ENCODE peak calls at places on chromosomes 6 and 20, in seven cellular contexts. W is PC-9; D is hepatocyte; X is PC-3; I is CD8-positive, alpha-beta T cell; B is colonic mucosa; N is HCT116. R is an unnamed sample. For H3K27me3, the result is how much of the 10 kb centered on the place peaks cover.

GRCh38 chr20:19079536-19080299 is 132.7 kb upstream of the SLC24A3 start:
- DNase-seq in N (no peak), D (no peak), W (no peak), I (no peak), B (no peak), X (peak), R (no peak)

GRCh38 chr20:43508106-43508505 is 609 bp downstream of the L3MBTL1 start:
- DNase-seq in B (peak), W (no peak), I (no peak), N (no peak), X (peak), D (peak), R (no peak)

GRCh38 chr6:17600527-17601388 is 656 bp downstream of the FAM8A1 start:
- DNase-seq in B (peak), N (no peak), D (peak), W (peak), X (peak), I (peak), R (peak)

GRCh38 chr6:31922942-31923341 is 4.6 kb upstream of the C2 start:
- DNase-seq in D (no peak), N (peak), B (no peak), X (peak), I (peak), W (no peak), R (no peak)

GRCh38 chr20:58944610-58945009 is 36.4 kb upstream of the NELFCD start:
- DNase-seq in X (peak), N (no peak), W (peak), B (no peak), I (no peak), D (peak), R (no peak)

GRCh38 chr6:39568896-39569295 is 156.3 kb downstream of the KIF6 start:
- DNase-seq in W (no peak), I (no peak), B (no peak), D (no peak), X (peak), N (no peak), R (no peak)

GRCh38 chr20:55515831-55516230 is 489.5 kb downstream of the CBLN4 start:
- DNase-seq in I (no peak), W (no peak), X (peak), N (no peak), D (peak), B (no peak), R (no peak)

GRCh38 chr20:48224531-48224930 is 439.2 kb upstream of the SULF2 start:
- DNase-seq in I (no peak), N (no peak), D (no peak), X (no peak), W (peak), B (no peak), R (no peak)

GRCh38 chr6:9397981-9398559 is 962.7 kb upstream of the SLC35B3 start:
- DNase-seq in D (peak), I (no peak), W (peak), N (no peak), B (peak), X (peak), R (no peak)

GRCh38 chr6:166707045-166707444 is 80.0 kb upstream of the RPS6KA2 start:
- DNase-seq in B (peak), I (no peak), W (peak), D (peak), N (no peak), X (peak), R (peak)

GRCh38 chr20:4726710-4727391 is 5.1 kb downstream of the PRND start:
- DNase-seq in N (no peak), I (no peak), W (no peak), X (no peak), D (no peak), B (no peak), R (no peak)

GRCh38 chr6:128903715-128904114 is 20.8 kb downstream of the LAMA2 start:
- DNase-seq in W (no peak), N (no peak), D (no peak), X (no peak), I (no peak), B (no peak), R (no peak)

GRCh38 chr6:11093065-11093590 is 506 bp upstream of the SMIM13 start:
- DNase-seq in X (no peak), B (peak), W (no peak), I (no peak), N (no peak), D (peak), R (no peak)

GRCh38 chr20:50898475-50898874 is 32.8 kb downstream of the ADNP start:
- DNase-seq in X (no peak), I (no peak), N (no peak), D (no peak), B (no peak), W (no peak), R (no peak)

GRCh38 chr6:122696853-122697252 is 82.7 kb upstream of the FABP7 start:
- DNase-seq in W (peak), D (peak), N (peak), B (no peak), I (no peak), X (peak), R (no peak)

GRCh38 chr20:59750209-59750840 is 146.0 kb downstream of the PHACTR3 start:
- DNase-seq in W (no peak), X (no peak), B (no peak), N (no peak), D (no peak), I (no peak), R (no peak)

GRCh38 chr6:159169557-159170332 is 545 bp downstream of the FNDC1 start:
- DNase-seq in X (no peak), D (peak), I (no peak), B (peak), N (no peak), W (no peak), R (peak)

GRCh38 chr6:30260036-30260504 is 46.9 kb upstream of the TRIM26 start:
- DNase-seq in D (peak), X (no peak), N (no peak), B (no peak), W (no peak), I (peak), R (no peak)

GRCh38 chr20:24379116-24379927 is 90.1 kb upstream of the SYNDIG1 start:
- DNase-seq in I (no peak), N (no peak), D (no peak), W (no peak), X (no peak), B (no peak), R (no peak)

GRCh38 chr6:143279385-143279784 is 171.1 kb downstream of the ADAT2 start:
- DNase-seq in B (no peak), N (peak), W (peak), D (peak), I (no peak), X (peak), R (no peak)

GRCh38 chr6:18207438-18207837 is 52.2 kb downstream of the KDM1B start:
- DNase-seq in X (no peak), B (no peak), N (no peak), D (no peak), I (no peak), W (no peak), R (no peak)

DNA sequence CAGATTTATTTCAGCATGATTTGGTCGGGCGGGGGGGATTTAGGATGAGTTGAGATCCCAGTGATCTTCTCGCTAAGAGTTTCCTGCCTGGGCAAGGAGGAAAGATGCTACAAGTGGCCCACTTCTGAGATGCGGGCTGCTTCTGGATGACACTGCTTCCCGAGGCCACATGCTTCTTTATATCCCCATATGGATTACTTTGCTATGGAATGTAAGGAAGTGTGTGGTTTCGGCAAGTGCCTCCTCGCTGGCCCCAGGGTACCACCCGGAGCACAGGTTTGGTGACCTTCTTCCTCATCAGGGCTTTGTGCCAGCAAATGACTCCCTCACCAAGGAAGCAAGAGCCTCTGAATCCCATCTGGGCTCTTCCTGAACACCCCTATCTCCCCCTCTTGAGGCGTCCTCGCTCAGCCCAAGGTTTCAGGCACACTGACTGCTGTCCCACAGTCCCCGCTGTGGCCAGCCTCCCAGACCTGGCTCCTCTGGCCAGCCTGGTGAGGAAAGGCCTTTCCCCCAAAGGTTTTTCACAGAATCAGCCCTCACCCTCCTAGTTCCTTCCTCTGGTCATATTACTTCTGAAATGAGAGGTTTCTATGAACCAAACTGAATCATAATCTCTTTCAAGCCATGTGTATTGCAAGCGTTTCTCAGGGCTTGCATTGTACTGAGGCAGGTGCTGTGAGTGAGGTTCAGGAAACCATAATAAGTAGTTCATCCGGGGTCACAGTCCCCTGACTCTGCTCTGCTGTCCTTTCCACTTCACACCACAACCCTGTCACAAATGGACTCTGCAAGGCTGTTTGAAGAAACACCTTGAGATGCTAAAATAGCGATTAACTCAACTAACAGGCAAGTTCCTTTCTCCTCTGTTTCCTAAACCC is 41.7 kb upstream of the IL17A start:
- DNase-seq in B (no peak), N (no peak), I (no peak), X (no peak), W (no peak), D (no peak), R (no peak)
- H3K27me3 ChIP-seq in B (under half), N (half or more), I (under half), X (under half), W (half or more), D (under half), R (under half)

DNA sequence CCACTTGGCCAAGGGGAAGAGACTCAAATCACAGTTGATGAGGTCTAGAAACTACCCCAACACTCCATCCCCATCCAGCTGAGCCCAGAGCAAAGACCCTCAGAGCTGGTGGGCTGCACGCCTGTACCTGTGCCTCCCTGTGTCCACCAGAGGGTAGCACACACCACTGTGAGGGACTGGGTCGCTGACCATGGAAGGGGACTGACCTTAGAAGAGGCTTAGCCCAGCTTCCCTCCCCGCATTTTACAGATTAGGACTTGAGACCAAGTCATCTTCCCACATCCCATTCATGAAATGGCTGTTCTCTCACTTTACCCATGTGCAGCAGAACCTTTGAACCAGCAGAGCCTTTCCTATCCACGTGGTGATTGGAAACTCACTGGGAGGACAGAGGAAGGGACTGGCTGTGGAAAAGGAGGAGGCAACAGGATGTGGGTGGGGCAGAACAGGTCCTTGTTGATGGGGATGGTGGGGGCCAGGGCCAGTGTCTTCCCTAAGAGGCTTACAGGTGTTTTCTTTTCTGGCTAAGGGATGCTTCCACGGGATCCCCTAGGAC is 44.3 kb downstream of the CPXM1 start:
- DNase-seq in B (no peak), N (peak), W (peak), I (no peak), X (peak), D (peak), R (peak)
- TF ChIP-seq CTCF in B (no peak), N (peak), W (peak), I (no peak), X (peak), D (peak), R (peak)

GRCh38 chr6:64932486-64932885 is 774.5 kb downstream of the EYS start:
- DNase-seq in D (peak), N (no peak), X (no peak), W (no peak), I (no peak), B (no peak), R (no peak)
- H3K27me3 ChIP-seq in D (under half), N (under half), X (under half), W (under half), I (under half), B (under half), R (under half)

GRCh38 chr6:91705646-91706045 is 1118.8 kb upstream of the MAP3K7 start:
- DNase-seq in B (no peak), W (no peak), X (peak), I (no peak), D (no peak), N (no peak), R (no peak)

GRCh38 chr6:91708534-91708933 is 1121.7 kb upstream of the MAP3K7 start:
- DNase-seq in B (no peak), D (no peak), X (peak), I (no peak), N (no peak), W (peak), R (peak)

GRCh38 chr6:91710356-91710755 is 1123.5 kb upstream of the MAP3K7 start:
- DNase-seq in X (no peak), N (no peak), D (no peak), B (no peak), W (no peak), I (no peak), R (peak)

GRCh38 chr6:91704531-91704930 is 1117.7 kb upstream of the MAP3K7 start:
- DNase-seq in B (no peak), W (no peak), X (peak), D (no peak), N (no peak), I (no peak), R (no peak)
- TF ChIP-seq CTCF in B (no peak), W (no peak), X (no peak), D (no peak), N (no peak), I (no peak), R (no peak)

DNA sequence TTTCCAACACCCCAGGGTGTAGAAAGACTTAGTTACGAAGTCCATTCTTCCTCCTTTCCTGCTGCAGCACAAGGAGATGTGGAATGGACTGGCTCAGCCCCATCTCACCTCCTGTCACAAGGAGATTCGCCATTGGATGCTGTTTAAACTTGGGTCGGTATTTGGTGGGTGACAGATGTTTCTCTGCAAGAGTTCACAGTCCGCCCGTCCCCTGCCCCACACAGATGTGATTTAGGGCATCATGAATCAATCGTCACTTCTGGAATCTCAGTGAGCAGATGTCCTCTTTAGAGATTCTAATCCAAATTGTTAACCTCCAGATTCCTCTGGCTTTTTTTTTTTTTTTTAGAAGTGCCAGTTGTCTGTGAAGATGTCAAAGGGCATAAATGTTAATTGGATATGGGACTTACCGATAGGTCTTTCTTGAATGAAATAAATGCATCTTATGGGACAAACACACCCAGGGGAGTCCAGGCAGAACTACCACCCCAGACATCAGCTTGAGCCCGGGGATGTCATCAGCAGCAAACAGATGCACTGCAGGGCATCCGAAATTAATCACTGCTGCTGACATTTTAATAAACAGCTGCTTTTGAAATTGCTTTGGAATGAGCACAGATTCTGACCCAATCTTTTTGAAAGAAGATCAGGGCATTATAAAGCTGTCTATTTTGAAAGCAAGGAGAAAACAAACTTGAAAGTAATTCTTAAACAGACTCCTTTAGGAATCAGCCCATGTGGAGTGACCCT is 117.6 kb upstream of the CDH4 start:
- DNase-seq in B (no peak), D (no peak), N (no peak), W (no peak), I (no peak), X (no peak), R (no peak)
- H3K27me3 ChIP-seq in B (under half), D (under half), N (under half), W (half or more), I (under half), X (under half), R (under half)

GRCh38 chr20:21705466-21706344 is at the start of gene PAX1:
- DNase-seq in W (no peak), N (no peak), X (no peak), B (no peak), I (no peak), D (peak), R (no peak)
- TF ChIP-seq CTCF in W (no peak), N (no peak), X (no peak), B (no peak), I (no peak), D (no peak), R (no peak)

DNA sequence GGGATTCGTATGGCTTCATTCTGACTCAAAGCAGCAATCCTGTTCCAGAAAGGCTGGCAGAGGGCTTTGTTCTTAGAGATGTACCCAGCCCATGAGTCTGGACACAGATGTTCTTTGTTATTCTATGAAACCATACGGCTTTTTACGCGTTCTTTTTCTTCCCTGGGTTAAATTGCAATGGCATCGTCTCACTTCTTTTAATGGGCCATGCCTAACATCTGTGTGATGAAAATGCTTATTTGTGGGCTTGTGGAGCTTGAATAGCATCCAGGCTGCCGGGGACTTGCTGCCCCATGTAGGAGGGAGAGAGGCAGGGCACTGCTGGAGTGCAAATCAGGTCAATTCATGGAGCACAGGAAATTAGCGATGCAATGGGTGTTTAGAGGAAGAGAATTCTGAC is 19.4 kb downstream of the FAM50B start:
- DNase-seq in N (no peak), B (no peak), W (no peak), X (no peak), I (no peak), D (no peak), R (no peak)
- H3K27me3 ChIP-seq in N (under half), B (under half), W (under half), X (under half), I (under half), D (under half), R (under half)

R was measured in BE2C.